ENCODE peak calls at places on chromosomes 16 and 17, in eight cellular contexts. C is PC-9; J is uterus; V is hepatocyte; G is stomach; U is thoracic aorta; S is SJSA1; H is CD8-positive, alpha-beta memory T cell. Z is an unnamed sample. For H3K4me1, the result is how much of the 10 kb centered on the place peaks cover.

GRCh38 chr16:23424292-23424958 is 28.6 kb downstream of the COG7 start:
- DNase-seq in C (no peak), J (no peak), V (no peak), G (no peak), U (no peak), S (peak), H (no peak), Z (peak)

GRCh38 chr16:53743149-53743566 is 39.2 kb downstream of the FTO start:
- DNase-seq in C (no peak), J (no peak), V (peak), G (no peak), U (no peak), S (no peak), H (no peak), Z (no peak)

GRCh38 chr17:61335105-61335844 is 64.4 kb upstream of the TBX2 start:
- DNase-seq in C (no peak), J (no peak), V (peak), G (no peak), U (no peak), S (no peak), H (no peak), Z (no peak)

GRCh38 chr17:39962642-39963220 is at the start of gene GSDMA:
- DNase-seq in C (no peak), J (no peak), V (no peak), G (no peak), U (no peak), S (no peak), H (no peak), Z (no peak)

GRCh38 chr16:57147381-57148191 is 38.3 kb downstream of the PSME3IP1 start:
- DNase-seq in C (no peak), J (no peak), V (no peak), G (no peak), U (no peak), S (peak), H (no peak), Z (no peak)

GRCh38 chr17:57135748-57136342 is 50.8 kb downstream of the AKAP1 start:
- DNase-seq in C (no peak), J (no peak), V (no peak), G (no peak), U (no peak), S (no peak), H (no peak), Z (no peak)

GRCh38 chr17:27430882-27431491 is 25.3 kb upstream of the KSR1 start:
- DNase-seq in C (no peak), J (peak), V (peak), G (peak), U (no peak), S (peak), H (no peak), Z (no peak)

GRCh38 chr17:6070895-6071511 is 824 bp downstream of the WSCD1 start:
- DNase-seq in C (no peak), J (no peak), V (peak), G (no peak), U (no peak), S (no peak), H (no peak), Z (no peak)

GRCh38 chr16:2230376-2230775 is 5.9 kb upstream of the DNASE1L2 start:
- DNase-seq in C (no peak), J (no peak), V (no peak), G (no peak), U (no peak), S (no peak), H (peak), Z (no peak)

GRCh38 chr16:48574148-48574547 is 35.8 kb downstream of the N4BP1 start:
- DNase-seq in C (peak), J (no peak), V (no peak), G (no peak), U (no peak), S (no peak), H (no peak), Z (no peak)

GRCh38 chr16:86874141-86874540 is 295.8 kb downstream of the FOXL1 start:
- DNase-seq in C (no peak), J (no peak), V (peak), G (no peak), U (no peak), S (no peak), H (no peak), Z (no peak)

GRCh38 chr16:52090080-52090479 is 456.9 kb downstream of the TOX3 start:
- DNase-seq in C (no peak), J (no peak), V (no peak), G (no peak), U (no peak), S (no peak), H (no peak), Z (no peak)

GRCh38 chr16:49866533-49867155 is 10.7 kb upstream of the ZNF423 start:
- DNase-seq in C (no peak), J (no peak), V (no peak), G (no peak), U (no peak), S (no peak), H (no peak), Z (no peak)

GRCh38 chr17:28657756-28658155 is 4.0 kb downstream of the SDF2 start:
- DNase-seq in C (no peak), J (no peak), V (no peak), G (no peak), U (no peak), S (no peak), H (no peak), Z (no peak)

GRCh38 chr17:38871247-38871991 is 1.6 kb downstream of the LASP1 start:
- DNase-seq in C (peak), J (peak), V (peak), G (peak), U (peak), S (peak), H (peak), Z (peak)

GRCh38 chr17:65456368-65457151 is 104.9 kb downstream of the AXIN2 start:
- DNase-seq in C (no peak), J (no peak), V (no peak), G (no peak), U (no peak), S (no peak), H (no peak), Z (no peak)
- H3K27ac ChIP-seq in C (no peak), J (no peak), V (no peak), G (no peak), U (no peak), S (no peak), H (no peak), Z (peak)

DNA sequence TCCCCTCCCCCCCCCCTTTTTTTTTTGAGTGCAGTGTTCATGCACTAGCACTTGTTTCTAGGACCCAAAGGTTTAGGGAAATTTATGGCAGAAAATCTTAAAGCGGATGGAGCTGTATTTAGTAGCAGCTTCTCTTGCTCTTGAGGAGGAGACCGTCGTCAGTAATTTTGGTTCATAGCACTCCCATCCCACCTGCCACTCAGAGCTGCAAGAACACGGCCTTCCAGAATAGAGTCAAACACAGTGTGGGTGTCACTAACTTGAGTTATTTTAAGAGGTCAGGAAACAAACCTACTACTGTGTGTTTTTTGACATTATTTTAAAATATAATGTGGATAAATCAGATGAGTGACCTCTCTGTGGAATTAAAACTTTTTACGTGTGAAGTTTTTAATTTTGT is 37.3 kb downstream of the SEC14L1 start:
- DNase-seq in C (no peak), J (no peak), V (no peak), G (no peak), U (no peak), S (no peak), H (no peak), Z (no peak)
- H3K4me1 ChIP-seq in C (under half), J (under half), V (under half), G (half or more), U (under half), S (under half), H (under half), Z (under half)

DNA sequence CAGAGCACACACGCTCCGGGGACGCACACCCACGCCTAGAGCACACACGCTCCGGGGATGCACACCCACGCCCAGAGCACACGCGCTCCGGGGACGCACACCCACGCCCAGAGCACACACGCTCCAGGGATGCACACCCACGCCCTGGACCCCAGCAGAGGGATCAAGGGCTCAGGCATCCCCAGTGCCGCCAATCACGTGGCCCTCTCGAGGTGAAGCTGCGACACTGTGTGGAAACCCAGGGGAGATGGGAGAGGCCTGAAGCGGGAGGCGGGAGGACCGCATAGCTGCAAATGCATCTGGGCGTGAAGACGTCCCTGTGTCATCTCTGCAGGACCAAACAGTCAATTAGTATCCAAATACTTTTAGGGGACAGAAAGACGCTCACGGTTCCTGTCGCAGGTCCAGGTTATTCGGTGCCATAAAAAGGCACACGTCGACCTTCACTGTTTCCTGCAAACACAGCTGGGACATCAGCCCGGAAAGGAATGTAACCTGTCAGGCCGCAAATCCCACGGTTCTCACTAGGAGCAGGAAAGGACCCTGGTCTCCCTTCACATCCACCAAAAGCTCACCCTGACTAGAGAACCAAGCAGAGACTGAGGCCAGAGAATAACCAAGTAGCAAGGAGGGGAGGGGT is 56.4 kb downstream of the TBC1D16 start:
- DNase-seq in C (no peak), J (no peak), V (no peak), G (no peak), U (no peak), S (peak), H (peak), Z (no peak)
- H3K27ac ChIP-seq in C (no peak), J (peak), V (no peak), G (no peak), U (no peak), S (no peak), H (no peak), Z (no peak)

GRCh38 chr17:8152112-8152775 is at the start of gene PER1:
- DNase-seq in C (peak), J (peak), V (peak), G (peak), U (peak), S (peak), H (peak), Z (peak)

GRCh38 chr17:8153550-8153956 is 1.3 kb upstream of the PER1 start:
- DNase-seq in C (no peak), J (peak), V (peak), G (peak), U (peak), S (peak), H (peak), Z (peak)

GRCh38 chr17:8151641-8152111 is 528 bp downstream of the PER1 start:
- DNase-seq in C (no peak), J (peak), V (peak), G (peak), U (peak), S (peak), H (peak), Z (peak)

GRCh38 chr17:8153957-8154607 is 1.9 kb upstream of the PER1 start:
- DNase-seq in C (peak), J (peak), V (peak), G (peak), U (peak), S (peak), H (peak), Z (peak)

GRCh38 chr17:8152981-8153549 is 861 bp upstream of the PER1 start:
- DNase-seq in C (no peak), J (peak), V (no peak), G (no peak), U (no peak), S (no peak), H (peak), Z (no peak)
- H3K4me1 ChIP-seq in C (under half), J (under half), V (under half), G (half or more), U (under half), S (half or more), H (half or more), Z (under half)

GRCh38 chr17:68641276-68642117 is 40.3 kb upstream of the FAM20A start:
- DNase-seq in C (no peak), J (no peak), V (no peak), G (no peak), U (no peak), S (no peak), H (no peak), Z (no peak)
- H3K27ac ChIP-seq in C (no peak), J (no peak), V (no peak), G (no peak), U (no peak), S (no peak), H (no peak), Z (no peak)

GRCh38 chr16:14106961-14107360 is 35.8 kb downstream of the MRTFB start:
- DNase-seq in C (no peak), J (no peak), V (no peak), G (no peak), U (no peak), S (no peak), H (no peak), Z (no peak)

GRCh38 chr16:14110728-14111251 is 39.7 kb downstream of the MRTFB start:
- DNase-seq in C (no peak), J (no peak), V (no peak), G (no peak), U (no peak), S (no peak), H (no peak), Z (no peak)

GRCh38 chr16:14111713-14112538 is 40.8 kb downstream of the MRTFB start:
- DNase-seq in C (no peak), J (peak), V (peak), G (peak), U (no peak), S (no peak), H (no peak), Z (no peak)

GRCh38 chr16:14109782-14110727 is 38.9 kb downstream of the MRTFB start:
- DNase-seq in C (no peak), J (no peak), V (no peak), G (no peak), U (no peak), S (no peak), H (no peak), Z (no peak)

GRCh38 chr16:14109077-14109775 is 38.1 kb downstream of the MRTFB start:
- DNase-seq in C (no peak), J (no peak), V (no peak), G (no peak), U (no peak), S (no peak), H (no peak), Z (no peak)
- H3K4me1 ChIP-seq in C (under half), J (under half), V (under half), G (half or more), U (under half), S (under half), H (under half), Z (under half)